ENCODE peak calls at places on chromosome 11, in six cellular contexts. One of them, this sample, is unnamed.

GRCh38 chr11:11230802-11231562 is 122.1 kb downstream of the CSNK2A3 start:
- DNase-seq in AG09309: no peak
- DNase-seq in myocyte: peak
- DNase-seq in GM13976: peak
- DNase-seq in NCI-H82: peak
- DNase-seq in GF-D8: no peak
- DNase-seq in this sample: no peak

GRCh38 chr11:78807351-78807750 is 232.7 kb upstream of the NARS2 start:
- DNase-seq in GF-D8: no peak
- DNase-seq in NCI-H82: no peak
- DNase-seq in GM13976: no peak
- DNase-seq in AG09309: no peak
- DNase-seq in myocyte: no peak
- DNase-seq in this sample: no peak

GRCh38 chr11:108115495-108116140 is 5.7 kb upstream of the ACAT1 start:
- DNase-seq in NCI-H82: no peak
- DNase-seq in myocyte: peak
- DNase-seq in GF-D8: no peak
- DNase-seq in AG09309: peak
- DNase-seq in GM13976: no peak
- DNase-seq in this sample: no peak

GRCh38 chr11:93905384-93905783 is 55.0 kb upstream of the VSTM5 start:
- DNase-seq in GF-D8: no peak
- DNase-seq in NCI-H82: no peak
- DNase-seq in GM13976: no peak
- DNase-seq in myocyte: peak
- DNase-seq in AG09309: peak
- DNase-seq in this sample: peak

GRCh38 chr11:125394306-125394705 is 101.8 kb downstream of the FEZ1 start:
- DNase-seq in GF-D8: no peak
- DNase-seq in NCI-H82: peak
- DNase-seq in AG09309: no peak
- DNase-seq in myocyte: peak
- DNase-seq in GM13976: no peak
- DNase-seq in this sample: no peak

GRCh38 chr11:23233075-23233474 is 372.8 kb upstream of the CCDC179 start:
- DNase-seq in GF-D8: no peak
- DNase-seq in GM13976: no peak
- DNase-seq in NCI-H82: no peak
- DNase-seq in myocyte: peak
- DNase-seq in AG09309: peak
- DNase-seq in this sample: peak

GRCh38 chr11:128018692-128019091 is 568.7 kb downstream of the ETS1 start:
- DNase-seq in NCI-H82: no peak
- DNase-seq in myocyte: no peak
- DNase-seq in GM13976: no peak
- DNase-seq in GF-D8: no peak
- DNase-seq in AG09309: no peak
- DNase-seq in this sample: no peak

GRCh38 chr11:40338739-40339138 is 1120.7 kb downstream of the LRRC4C start:
- DNase-seq in NCI-H82: no peak
- DNase-seq in GF-D8: no peak
- DNase-seq in AG09309: no peak
- DNase-seq in myocyte: no peak
- DNase-seq in GM13976: no peak
- DNase-seq in this sample: no peak

GRCh38 chr11:110801328-110801727 is 89.1 kb upstream of the ARHGAP20 start:
- DNase-seq in myocyte: no peak
- DNase-seq in GF-D8: no peak
- DNase-seq in GM13976: no peak
- DNase-seq in NCI-H82: no peak
- DNase-seq in AG09309: no peak
- DNase-seq in this sample: no peak

This sample was measured in AG04449.